ENCODE peak calls at places on chromosomes 11 and 22, in seven cellular contexts. One of them, this sample, is unnamed.

GRCh38 chr22:48405741-48406140 is 1421.9 kb downstream of the BRD1 start:
- DNase-seq in Peyer's patch: no peak
- DNase-seq in COR-L47: no peak
- DNase-seq in iris pigment epithelial cell: no peak
- DNase-seq in activated CD8-positive, alpha-beta T cell treated with anti-CD3 and anti-CD28 coated beads for 36 hours: no peak
- DNase-seq in stimulated activated CD8-positive, alpha-beta memory T cell treated with anti-CD3 and anti-CD28 coated beads, Interleukin-4, amount 100 ng/mL, for 1 hour: no peak
- DNase-seq in activated CD4-positive, alpha-beta memory T cell treated with anti-CD3 and anti-CD28 coated beads, Interleukin-2, amount 10 ng/mL, durations not matched to agents 7 days and 5 days: no peak
- DNase-seq in this sample: no peak

GRCh38 chr22:23678133-23678532 is 12.7 kb upstream of the RGL4 start:
- DNase-seq in stimulated activated CD8-positive, alpha-beta memory T cell treated with anti-CD3 and anti-CD28 coated beads, Interleukin-4, amount 100 ng/mL, for 1 hour: no peak
- DNase-seq in Peyer's patch: no peak
- DNase-seq in activated CD8-positive, alpha-beta T cell treated with anti-CD3 and anti-CD28 coated beads for 36 hours: no peak
- DNase-seq in activated CD4-positive, alpha-beta memory T cell treated with anti-CD3 and anti-CD28 coated beads, Interleukin-2, amount 10 ng/mL, durations not matched to agents 7 days and 5 days: no peak
- DNase-seq in COR-L47: no peak
- DNase-seq in iris pigment epithelial cell: no peak
- DNase-seq in this sample: no peak

GRCh38 chr11:27976262-27976661 is 131.7 kb downstream of the KIF18A start:
- DNase-seq in Peyer's patch: no peak
- DNase-seq in iris pigment epithelial cell: peak; percentile 40
- DNase-seq in activated CD8-positive, alpha-beta T cell treated with anti-CD3 and anti-CD28 coated beads for 36 hours: no peak
- DNase-seq in COR-L47: no peak
- DNase-seq in stimulated activated CD8-positive, alpha-beta memory T cell treated with anti-CD3 and anti-CD28 coated beads, Interleukin-4, amount 100 ng/mL, for 1 hour: no peak
- DNase-seq in activated CD4-positive, alpha-beta memory T cell treated with anti-CD3 and anti-CD28 coated beads, Interleukin-2, amount 10 ng/mL, durations not matched to agents 7 days and 5 days: no peak
- DNase-seq in this sample: no peak

GRCh38 chr11:8271106-8271886 is 7.6 kb upstream of the LMO1 start:
- DNase-seq in stimulated activated CD8-positive, alpha-beta memory T cell treated with anti-CD3 and anti-CD28 coated beads, Interleukin-4, amount 100 ng/mL, for 1 hour: no peak
- DNase-seq in Peyer's patch: no peak
- DNase-seq in activated CD4-positive, alpha-beta memory T cell treated with anti-CD3 and anti-CD28 coated beads, Interleukin-2, amount 10 ng/mL, durations not matched to agents 7 days and 5 days: no peak
- DNase-seq in COR-L47: no peak
- DNase-seq in activated CD8-positive, alpha-beta T cell treated with anti-CD3 and anti-CD28 coated beads for 36 hours: no peak
- DNase-seq in iris pigment epithelial cell: no peak
- DNase-seq in this sample: no peak

GRCh38 chr11:8382436-8383053 is 118.9 kb upstream of the LMO1 start:
- DNase-seq in iris pigment epithelial cell: peak; percentile 43
- DNase-seq in COR-L47: no peak
- DNase-seq in activated CD4-positive, alpha-beta memory T cell treated with anti-CD3 and anti-CD28 coated beads, Interleukin-2, amount 10 ng/mL, durations not matched to agents 7 days and 5 days: no peak
- DNase-seq in Peyer's patch: no peak
- DNase-seq in activated CD8-positive, alpha-beta T cell treated with anti-CD3 and anti-CD28 coated beads for 36 hours: no peak
- DNase-seq in stimulated activated CD8-positive, alpha-beta memory T cell treated with anti-CD3 and anti-CD28 coated beads, Interleukin-4, amount 100 ng/mL, for 1 hour: no peak
- DNase-seq in this sample: no peak

GRCh38 chr11:115391598-115391997 is 112.6 kb downstream of the CADM1 start:
- DNase-seq in Peyer's patch: no peak
- DNase-seq in activated CD8-positive, alpha-beta T cell treated with anti-CD3 and anti-CD28 coated beads for 36 hours: no peak
- DNase-seq in iris pigment epithelial cell: no peak
- DNase-seq in activated CD4-positive, alpha-beta memory T cell treated with anti-CD3 and anti-CD28 coated beads, Interleukin-2, amount 10 ng/mL, durations not matched to agents 7 days and 5 days: no peak
- DNase-seq in COR-L47: no peak
- DNase-seq in stimulated activated CD8-positive, alpha-beta memory T cell treated with anti-CD3 and anti-CD28 coated beads, Interleukin-4, amount 100 ng/mL, for 1 hour: no peak
- DNase-seq in this sample: peak; percentile 22

GRCh38 chr11:11211888-11212287 is 141.2 kb downstream of the CSNK2A3 start:
- DNase-seq in Peyer's patch: no peak
- DNase-seq in activated CD4-positive, alpha-beta memory T cell treated with anti-CD3 and anti-CD28 coated beads, Interleukin-2, amount 10 ng/mL, durations not matched to agents 7 days and 5 days: no peak
- DNase-seq in COR-L47: peak; percentile 39
- DNase-seq in iris pigment epithelial cell: no peak
- DNase-seq in activated CD8-positive, alpha-beta T cell treated with anti-CD3 and anti-CD28 coated beads for 36 hours: no peak
- DNase-seq in stimulated activated CD8-positive, alpha-beta memory T cell treated with anti-CD3 and anti-CD28 coated beads, Interleukin-4, amount 100 ng/mL, for 1 hour: no peak
- DNase-seq in this sample: no peak

GRCh38 chr22:46201059-46201757 is 48.9 kb downstream of the CDPF1 start:
- DNase-seq in iris pigment epithelial cell: no peak
- DNase-seq in COR-L47: no peak
- DNase-seq in activated CD4-positive, alpha-beta memory T cell treated with anti-CD3 and anti-CD28 coated beads, Interleukin-2, amount 10 ng/mL, durations not matched to agents 7 days and 5 days: no peak
- DNase-seq in stimulated activated CD8-positive, alpha-beta memory T cell treated with anti-CD3 and anti-CD28 coated beads, Interleukin-4, amount 100 ng/mL, for 1 hour: no peak
- DNase-seq in activated CD8-positive, alpha-beta T cell treated with anti-CD3 and anti-CD28 coated beads for 36 hours: no peak
- DNase-seq in Peyer's patch: peak; percentile 65
- DNase-seq in this sample: peak; percentile 92

GRCh38 chr11:2173150-2173693 is 1.6 kb upstream of the TH start:
- DNase-seq in iris pigment epithelial cell: no peak
- DNase-seq in activated CD4-positive, alpha-beta memory T cell treated with anti-CD3 and anti-CD28 coated beads, Interleukin-2, amount 10 ng/mL, durations not matched to agents 7 days and 5 days: no peak
- DNase-seq in COR-L47: no peak
- DNase-seq in Peyer's patch: no peak
- DNase-seq in stimulated activated CD8-positive, alpha-beta memory T cell treated with anti-CD3 and anti-CD28 coated beads, Interleukin-4, amount 100 ng/mL, for 1 hour: no peak
- DNase-seq in activated CD8-positive, alpha-beta T cell treated with anti-CD3 and anti-CD28 coated beads for 36 hours: peak; percentile 24
- DNase-seq in this sample: peak; percentile 28

GRCh38 chr11:122235615-122236014 is 119.6 kb upstream of the BLID start:
- DNase-seq in activated CD8-positive, alpha-beta T cell treated with anti-CD3 and anti-CD28 coated beads for 36 hours: no peak
- DNase-seq in stimulated activated CD8-positive, alpha-beta memory T cell treated with anti-CD3 and anti-CD28 coated beads, Interleukin-4, amount 100 ng/mL, for 1 hour: no peak
- DNase-seq in Peyer's patch: no peak
- DNase-seq in iris pigment epithelial cell: peak; percentile 86
- DNase-seq in activated CD4-positive, alpha-beta memory T cell treated with anti-CD3 and anti-CD28 coated beads, Interleukin-2, amount 10 ng/mL, durations not matched to agents 7 days and 5 days: no peak
- DNase-seq in COR-L47: no peak
- DNase-seq in this sample: no peak

GRCh38 chr11:60972182-60973030 is 926 bp downstream of the CD6 start:
- DNase-seq in stimulated activated CD8-positive, alpha-beta memory T cell treated with anti-CD3 and anti-CD28 coated beads, Interleukin-4, amount 100 ng/mL, for 1 hour: no peak
- DNase-seq in activated CD8-positive, alpha-beta T cell treated with anti-CD3 and anti-CD28 coated beads for 36 hours: peak; percentile 64
- DNase-seq in iris pigment epithelial cell: no peak
- DNase-seq in activated CD4-positive, alpha-beta memory T cell treated with anti-CD3 and anti-CD28 coated beads, Interleukin-2, amount 10 ng/mL, durations not matched to agents 7 days and 5 days: peak; percentile 51
- DNase-seq in Peyer's patch: no peak
- DNase-seq in COR-L47: no peak
- DNase-seq in this sample: no peak

GRCh38 chr22:30806391-30806861 is 111.8 kb downstream of the OSBP2 start:
- DNase-seq in Peyer's patch: no peak
- DNase-seq in activated CD4-positive, alpha-beta memory T cell treated with anti-CD3 and anti-CD28 coated beads, Interleukin-2, amount 10 ng/mL, durations not matched to agents 7 days and 5 days: no peak
- DNase-seq in COR-L47: no peak
- DNase-seq in stimulated activated CD8-positive, alpha-beta memory T cell treated with anti-CD3 and anti-CD28 coated beads, Interleukin-4, amount 100 ng/mL, for 1 hour: no peak
- DNase-seq in iris pigment epithelial cell: peak; percentile 66
- DNase-seq in activated CD8-positive, alpha-beta T cell treated with anti-CD3 and anti-CD28 coated beads for 36 hours: peak; percentile 6
- DNase-seq in this sample: peak; percentile 85

GRCh38 chr11:8624698-8625097 is 30.7 kb upstream of the STK33 start:
- DNase-seq in iris pigment epithelial cell: no peak
- DNase-seq in COR-L47: no peak
- DNase-seq in activated CD8-positive, alpha-beta T cell treated with anti-CD3 and anti-CD28 coated beads for 36 hours: no peak
- DNase-seq in activated CD4-positive, alpha-beta memory T cell treated with anti-CD3 and anti-CD28 coated beads, Interleukin-2, amount 10 ng/mL, durations not matched to agents 7 days and 5 days: no peak
- DNase-seq in stimulated activated CD8-positive, alpha-beta memory T cell treated with anti-CD3 and anti-CD28 coated beads, Interleukin-4, amount 100 ng/mL, for 1 hour: no peak
- DNase-seq in Peyer's patch: no peak
- DNase-seq in this sample: no peak

GRCh38 chr11:43245471-43245870 is 66.3 kb upstream of the API5 start:
- DNase-seq in COR-L47: no peak
- DNase-seq in stimulated activated CD8-positive, alpha-beta memory T cell treated with anti-CD3 and anti-CD28 coated beads, Interleukin-4, amount 100 ng/mL, for 1 hour: no peak
- DNase-seq in activated CD4-positive, alpha-beta memory T cell treated with anti-CD3 and anti-CD28 coated beads, Interleukin-2, amount 10 ng/mL, durations not matched to agents 7 days and 5 days: no peak
- DNase-seq in activated CD8-positive, alpha-beta T cell treated with anti-CD3 and anti-CD28 coated beads for 36 hours: no peak
- DNase-seq in Peyer's patch: no peak
- DNase-seq in iris pigment epithelial cell: no peak
- DNase-seq in this sample: no peak

GRCh38 chr22:42326786-42327185 is 56.3 kb upstream of the TCF20 start:
- DNase-seq in Peyer's patch: no peak
- DNase-seq in activated CD4-positive, alpha-beta memory T cell treated with anti-CD3 and anti-CD28 coated beads, Interleukin-2, amount 10 ng/mL, durations not matched to agents 7 days and 5 days: no peak
- DNase-seq in iris pigment epithelial cell: no peak
- DNase-seq in activated CD8-positive, alpha-beta T cell treated with anti-CD3 and anti-CD28 coated beads for 36 hours: no peak
- DNase-seq in stimulated activated CD8-positive, alpha-beta memory T cell treated with anti-CD3 and anti-CD28 coated beads, Interleukin-4, amount 100 ng/mL, for 1 hour: no peak
- DNase-seq in COR-L47: no peak
- DNase-seq in this sample: no peak

GRCh38 chr22:21448627-21449416 is 18.4 kb upstream of the TMEM191C start:
- DNase-seq in stimulated activated CD8-positive, alpha-beta memory T cell treated with anti-CD3 and anti-CD28 coated beads, Interleukin-4, amount 100 ng/mL, for 1 hour: no peak
- DNase-seq in activated CD8-positive, alpha-beta T cell treated with anti-CD3 and anti-CD28 coated beads for 36 hours: no peak
- DNase-seq in COR-L47: no peak
- DNase-seq in activated CD4-positive, alpha-beta memory T cell treated with anti-CD3 and anti-CD28 coated beads, Interleukin-2, amount 10 ng/mL, durations not matched to agents 7 days and 5 days: peak; percentile 7
- DNase-seq in Peyer's patch: no peak
- DNase-seq in iris pigment epithelial cell: no peak
- DNase-seq in this sample: no peak

GRCh38 chr22:44918166-44918924 is 91.5 kb downstream of the PHF21B start:
- DNase-seq in activated CD4-positive, alpha-beta memory T cell treated with anti-CD3 and anti-CD28 coated beads, Interleukin-2, amount 10 ng/mL, durations not matched to agents 7 days and 5 days: no peak
- DNase-seq in stimulated activated CD8-positive, alpha-beta memory T cell treated with anti-CD3 and anti-CD28 coated beads, Interleukin-4, amount 100 ng/mL, for 1 hour: no peak
- DNase-seq in COR-L47: no peak
- DNase-seq in activated CD8-positive, alpha-beta T cell treated with anti-CD3 and anti-CD28 coated beads for 36 hours: no peak
- DNase-seq in iris pigment epithelial cell: no peak
- DNase-seq in Peyer's patch: peak; percentile 28
- DNase-seq in this sample: no peak

This sample was measured in mesendoderm.